ENCODE peak calls at places on chromosomes 12 and 14, in seven cellular contexts. M, H, E, W, C, Q and L are unnamed samples.

GRCh38 chr14:69779088-69779487 is 12.1 kb downstream of the SRSF5 start:
- DNase-seq in M (no peak), H (no peak), E (no peak), W (no peak), C (no peak), Q (no peak), L (no peak)

GRCh38 chr14:95370076-95370475 is 50.4 kb upstream of the CLMN start:
- DNase-seq in M (no peak), H (no peak), E (no peak), W (no peak), C (no peak), Q (no peak), L (no peak)

GRCh38 chr12:113462117-113462774 is 9.4 kb downstream of the LHX5 start:
- DNase-seq in M (peak; percentile 47), H (peak; percentile 28), E (peak; percentile 92), W (no peak), C (peak; percentile 91), Q (peak; percentile 24), L (no peak)

GRCh38 chr14:56794088-56794556 is 16.2 kb downstream of the OTX2 start:
- DNase-seq in M (no peak), H (no peak), E (no peak), W (no peak), C (peak; percentile 13), Q (no peak), L (no peak)

GRCh38 chr14:59097681-59098080 is 90.8 kb upstream of the DAAM1 start:
- DNase-seq in M (no peak), H (no peak), E (no peak), W (no peak), C (no peak), Q (no peak), L (no peak)

GRCh38 chr12:47636908-47637780 is 68.7 kb downstream of the RPAP3 start:
- DNase-seq in M (peak; percentile 17), H (no peak), E (peak; percentile 14), W (peak; percentile 67), C (no peak), Q (no peak), L (no peak)

GRCh38 chr14:103563089-103563620 is 395 bp downstream of the COA8 start:
- DNase-seq in M (no peak), H (no peak), E (no peak), W (no peak), C (peak; percentile 38), Q (no peak), L (no peak)

GRCh38 chr12:65494537-65494936 is 216.1 kb downstream of the MSRB3 start:
- DNase-seq in M (no peak), H (no peak), E (peak; percentile 25), W (no peak), C (no peak), Q (no peak), L (no peak)

GRCh38 chr14:72657214-72657921 is 236.5 kb downstream of the DPF3 start:
- DNase-seq in M (no peak), H (no peak), E (no peak), W (no peak), C (no peak), Q (no peak), L (no peak)

GRCh38 chr14:105882626-105883025 is 356.2 kb downstream of the TMEM121 start:
- DNase-seq in M (no peak), H (no peak), E (no peak), W (no peak), C (no peak), Q (no peak), L (no peak)

GRCh38 chr12:2636741-2637140 is 158.0 kb upstream of the FKBP4 start:
- DNase-seq in M (no peak), H (no peak), E (no peak), W (no peak), C (no peak), Q (no peak), L (no peak)

GRCh38 chr12:104309446-104309993 is 6.0 kb downstream of the EID3 start:
- DNase-seq in M (no peak), H (no peak), E (no peak), W (no peak), C (no peak), Q (no peak), L (no peak)

GRCh38 chr14:88546621-88547385 is 8.0 kb downstream of the PTPN21 start:
- DNase-seq in M (no peak), H (no peak), E (no peak), W (no peak), C (no peak), Q (no peak), L (no peak)

GRCh38 chr12:67442347-67442841 is 173.2 kb downstream of the CAND1 start:
- DNase-seq in M (no peak), H (no peak), E (no peak), W (no peak), C (no peak), Q (no peak), L (no peak)

GRCh38 chr12:75337905-75338304 is 3.4 kb downstream of the GLIPR1L1 start:
- DNase-seq in M (no peak), H (no peak), E (no peak), W (no peak), C (no peak), Q (no peak), L (no peak)

GRCh38 chr12:116324684-116325664 is 47.5 kb upstream of the MED13L start:
- DNase-seq in M (no peak), H (no peak), E (no peak), W (no peak), C (no peak), Q (no peak), L (no peak)

GRCh38 chr12:89354630-89354931 is 2.3 kb upstream of the DUSP6 start:
- DNase-seq in M (no peak), H (no peak), E (no peak), W (no peak), C (no peak), Q (no peak), L (no peak)

GRCh38 chr14:47186491-47186890 is 488.9 kb downstream of the MDGA2 start:
- DNase-seq in M (no peak), H (no peak), E (no peak), W (no peak), C (no peak), Q (no peak), L (no peak)

GRCh38 chr14:45664668-45665356 is 411.8 kb upstream of the MIS18BP1 start:
- DNase-seq in M (no peak), H (no peak), E (no peak), W (peak; percentile 6), C (peak; percentile 5), Q (no peak), L (no peak)

GRCh38 chr12:15788266-15789214 is 648 bp downstream of the EPS8 start:
- DNase-seq in M (peak; percentile 5), H (no peak), E (peak; percentile 30), W (peak; percentile 64), C (peak; percentile 24), Q (no peak), L (peak; percentile 28)

GRCh38 chr12:86735851-86736250 is 479.7 kb upstream of the MGAT4C start:
- DNase-seq in M (no peak), H (no peak), E (no peak), W (no peak), C (no peak), Q (no peak), L (no peak)

GRCh38 chr12:131399000-131399399 is 311.9 kb upstream of the SFSWAP start:
- DNase-seq in M (no peak), H (no peak), E (no peak), W (no peak), C (no peak), Q (no peak), L (no peak)

GRCh38 chr12:119796292-119796691 is 80.8 kb downstream of the CIT start:
- DNase-seq in M (no peak), H (no peak), E (no peak), W (no peak), C (no peak), Q (no peak), L (no peak)

GRCh38 chr14:75711796-75712211 is 50.8 kb downstream of the TTLL5 start:
- DNase-seq in M (no peak), H (peak; percentile 71), E (no peak), W (peak; percentile 40), C (no peak), Q (peak; percentile 55), L (peak; percentile 40)

GRCh38 chr12:70733385-70733784 is 96.2 kb upstream of the PTPRB start:
- DNase-seq in M (no peak), H (peak; percentile 35), E (peak; percentile 21), W (peak; percentile 77), C (peak; percentile 32), Q (peak; percentile 21), L (peak; percentile 5)